ENCODE peak calls at places on chromosomes 11 and 22, in ten cellular contexts. One of them, this sample, is unnamed.

GRCh38 chr11:72245232-72245816 is 1.3 kb upstream of the PHOX2A start:
- DNase-seq in nephron progenitor cell: no peak
- DNase-seq in IMR-90: no peak
- DNase-seq in brain microvascular endothelial cell: no peak
- DNase-seq in neural progenitor cell: no peak
- DNase-seq in body of pancreas: no peak
- DNase-seq in lower lobe of right lung: no peak
- DNase-seq in fibroblast of mammary gland: no peak
- DNase-seq in uterus: no peak
- DNase-seq in astrocyte of the spinal cord: no peak
- DNase-seq in this sample: no peak

GRCh38 chr11:30760341-30760740 is 174.2 kb upstream of the MPPED2 start:
- DNase-seq in nephron progenitor cell: no peak
- DNase-seq in IMR-90: peak; percentile 5
- DNase-seq in brain microvascular endothelial cell: no peak
- DNase-seq in neural progenitor cell: no peak
- DNase-seq in body of pancreas: no peak
- DNase-seq in lower lobe of right lung: no peak
- DNase-seq in fibroblast of mammary gland: no peak
- DNase-seq in uterus: no peak
- DNase-seq in astrocyte of the spinal cord: no peak
- DNase-seq in this sample: no peak

GRCh38 chr11:67583319-67584204 is at the start of gene GSTP1:
- DNase-seq in nephron progenitor cell: peak; percentile 93
- DNase-seq in IMR-90: peak; percentile 88
- DNase-seq in brain microvascular endothelial cell: peak; percentile 75
- DNase-seq in neural progenitor cell: peak; percentile 96
- DNase-seq in body of pancreas: peak; percentile 87
- DNase-seq in lower lobe of right lung: peak; percentile 95
- DNase-seq in fibroblast of mammary gland: peak; percentile 83
- DNase-seq in uterus: peak; percentile 94
- DNase-seq in astrocyte of the spinal cord: peak; percentile 91
- DNase-seq in this sample: peak; percentile 94

GRCh38 chr11:5197538-5197937 is 2.9 kb downstream of the OR51V1 start:
- DNase-seq in nephron progenitor cell: no peak
- DNase-seq in IMR-90: peak; percentile 75
- DNase-seq in brain microvascular endothelial cell: peak; percentile 12
- DNase-seq in neural progenitor cell: no peak
- DNase-seq in body of pancreas: no peak
- DNase-seq in lower lobe of right lung: no peak
- DNase-seq in fibroblast of mammary gland: peak; percentile 27
- DNase-seq in uterus: no peak
- DNase-seq in astrocyte of the spinal cord: no peak
- DNase-seq in this sample: no peak

GRCh38 chr22:40426671-40427070 is 56.3 kb downstream of the SGSM3 start:
- DNase-seq in nephron progenitor cell: no peak
- DNase-seq in IMR-90: peak; percentile 88
- DNase-seq in brain microvascular endothelial cell: no peak
- DNase-seq in neural progenitor cell: no peak
- DNase-seq in body of pancreas: no peak
- DNase-seq in lower lobe of right lung: no peak
- DNase-seq in fibroblast of mammary gland: peak; percentile 63
- DNase-seq in uterus: no peak
- DNase-seq in astrocyte of the spinal cord: peak; percentile 61
- DNase-seq in this sample: no peak

GRCh38 chr11:63592975-63593395 is 21.2 kb downstream of the PLAAT3 start:
- DNase-seq in nephron progenitor cell: peak; percentile 23
- DNase-seq in IMR-90: peak; percentile 44
- DNase-seq in brain microvascular endothelial cell: peak; percentile 47
- DNase-seq in neural progenitor cell: peak; percentile 24
- DNase-seq in body of pancreas: peak; percentile 26
- DNase-seq in lower lobe of right lung: no peak
- DNase-seq in fibroblast of mammary gland: peak; percentile 41
- DNase-seq in uterus: no peak
- DNase-seq in astrocyte of the spinal cord: peak; percentile 30
- DNase-seq in this sample: no peak

GRCh38 chr11:23013509-23013908 is 153.2 kb upstream of the CCDC179 start:
- DNase-seq in nephron progenitor cell: no peak
- DNase-seq in IMR-90: peak; percentile 3
- DNase-seq in brain microvascular endothelial cell: no peak
- DNase-seq in neural progenitor cell: no peak
- DNase-seq in body of pancreas: no peak
- DNase-seq in lower lobe of right lung: no peak
- DNase-seq in fibroblast of mammary gland: no peak
- DNase-seq in uterus: no peak
- DNase-seq in astrocyte of the spinal cord: no peak
- DNase-seq in this sample: no peak

GRCh38 chr22:46247443-46247975 is 2.6 kb downstream of the CDPF1 start:
- DNase-seq in nephron progenitor cell: no peak
- DNase-seq in IMR-90: no peak
- DNase-seq in brain microvascular endothelial cell: no peak
- DNase-seq in neural progenitor cell: no peak
- DNase-seq in body of pancreas: no peak
- DNase-seq in lower lobe of right lung: no peak
- DNase-seq in fibroblast of mammary gland: no peak
- DNase-seq in uterus: no peak
- DNase-seq in astrocyte of the spinal cord: no peak
- DNase-seq in this sample: no peak

GRCh38 chr11:63769044-63769718 is 606 bp upstream of the ZFTA start:
- DNase-seq in nephron progenitor cell: peak; percentile 60
- DNase-seq in IMR-90: no peak
- DNase-seq in brain microvascular endothelial cell: no peak
- DNase-seq in neural progenitor cell: peak; percentile 61
- DNase-seq in body of pancreas: peak; percentile 34
- DNase-seq in lower lobe of right lung: peak; percentile 52
- DNase-seq in fibroblast of mammary gland: peak; percentile 27
- DNase-seq in uterus: peak; percentile 61
- DNase-seq in astrocyte of the spinal cord: peak; percentile 36
- DNase-seq in this sample: peak; percentile 51

GRCh38 chr11:111982532-111983186 is 42.5 kb upstream of the DLAT start:
- DNase-seq in nephron progenitor cell: no peak
- DNase-seq in IMR-90: no peak
- DNase-seq in brain microvascular endothelial cell: no peak
- DNase-seq in neural progenitor cell: peak; percentile 44
- DNase-seq in body of pancreas: no peak
- DNase-seq in lower lobe of right lung: no peak
- DNase-seq in fibroblast of mammary gland: no peak
- DNase-seq in uterus: no peak
- DNase-seq in astrocyte of the spinal cord: no peak
- DNase-seq in this sample: no peak

GRCh38 chr11:67452141-67452952 is at the start of gene GPR152:
- DNase-seq in nephron progenitor cell: no peak
- DNase-seq in IMR-90: no peak
- DNase-seq in brain microvascular endothelial cell: no peak
- DNase-seq in neural progenitor cell: no peak
- DNase-seq in body of pancreas: peak; percentile 63
- DNase-seq in lower lobe of right lung: no peak
- DNase-seq in fibroblast of mammary gland: no peak
- DNase-seq in uterus: no peak
- DNase-seq in astrocyte of the spinal cord: no peak
- DNase-seq in this sample: no peak

GRCh38 chr11:126225266-126225665 is 13.7 kb downstream of the FAM118B start:
- DNase-seq in nephron progenitor cell: no peak
- DNase-seq in IMR-90: no peak
- DNase-seq in brain microvascular endothelial cell: no peak
- DNase-seq in neural progenitor cell: no peak
- DNase-seq in body of pancreas: no peak
- DNase-seq in lower lobe of right lung: no peak
- DNase-seq in fibroblast of mammary gland: no peak
- DNase-seq in uterus: no peak
- DNase-seq in astrocyte of the spinal cord: no peak
- DNase-seq in this sample: no peak

GRCh38 chr11:16912607-16913006 is 101.6 kb downstream of the PLEKHA7 start:
- DNase-seq in nephron progenitor cell: no peak
- DNase-seq in IMR-90: no peak
- DNase-seq in brain microvascular endothelial cell: no peak
- DNase-seq in neural progenitor cell: no peak
- DNase-seq in body of pancreas: peak; percentile 63
- DNase-seq in lower lobe of right lung: no peak
- DNase-seq in fibroblast of mammary gland: no peak
- DNase-seq in uterus: no peak
- DNase-seq in astrocyte of the spinal cord: no peak
- DNase-seq in this sample: no peak

GRCh38 chr22:45319319-45319675 is 9.6 kb downstream of the FAM118A start:
- DNase-seq in nephron progenitor cell: no peak
- DNase-seq in IMR-90: peak; percentile 77
- DNase-seq in brain microvascular endothelial cell: peak; percentile 41
- DNase-seq in neural progenitor cell: peak; percentile 74
- DNase-seq in body of pancreas: no peak
- DNase-seq in lower lobe of right lung: no peak
- DNase-seq in fibroblast of mammary gland: peak; percentile 62
- DNase-seq in uterus: no peak
- DNase-seq in astrocyte of the spinal cord: peak; percentile 61
- DNase-seq in this sample: peak; percentile 45

GRCh38 chr11:114316980-114317675 is 20.9 kb downstream of the NNMT start:
- DNase-seq in nephron progenitor cell: no peak
- DNase-seq in IMR-90: no peak
- DNase-seq in brain microvascular endothelial cell: peak; percentile 55
- DNase-seq in neural progenitor cell: no peak
- DNase-seq in body of pancreas: no peak
- DNase-seq in lower lobe of right lung: no peak
- DNase-seq in fibroblast of mammary gland: peak; percentile 93
- DNase-seq in uterus: peak; percentile 47
- DNase-seq in astrocyte of the spinal cord: peak; percentile 68
- DNase-seq in this sample: no peak

GRCh38 chr22:24118689-24119384 is 62.5 kb upstream of the SUSD2 start:
- DNase-seq in nephron progenitor cell: no peak
- DNase-seq in IMR-90: no peak
- DNase-seq in brain microvascular endothelial cell: no peak
- DNase-seq in neural progenitor cell: no peak
- DNase-seq in body of pancreas: no peak
- DNase-seq in lower lobe of right lung: peak; percentile 42
- DNase-seq in fibroblast of mammary gland: no peak
- DNase-seq in uterus: no peak
- DNase-seq in astrocyte of the spinal cord: no peak
- DNase-seq in this sample: peak; percentile 79

GRCh38 chr11:36258730-36259360 is 30.4 kb downstream of the COMMD9 start:
- DNase-seq in nephron progenitor cell: peak; percentile 64
- DNase-seq in IMR-90: peak; percentile 77
- DNase-seq in brain microvascular endothelial cell: peak; percentile 69
- DNase-seq in neural progenitor cell: peak; percentile 84
- DNase-seq in body of pancreas: peak; percentile 43
- DNase-seq in lower lobe of right lung: no peak
- DNase-seq in fibroblast of mammary gland: peak; percentile 80
- DNase-seq in uterus: peak; percentile 47
- DNase-seq in astrocyte of the spinal cord: peak; percentile 68
- DNase-seq in this sample: peak; percentile 32

GRCh38 chr22:22938672-22939536 is 51.3 kb downstream of the IGLL5 start:
- DNase-seq in nephron progenitor cell: no peak
- DNase-seq in IMR-90: no peak
- DNase-seq in brain microvascular endothelial cell: no peak
- DNase-seq in neural progenitor cell: no peak
- DNase-seq in body of pancreas: no peak
- DNase-seq in lower lobe of right lung: peak; percentile 14
- DNase-seq in fibroblast of mammary gland: no peak
- DNase-seq in uterus: no peak
- DNase-seq in astrocyte of the spinal cord: no peak
- DNase-seq in this sample: peak; percentile 0
- TF ChIP-seq CTCF in nephron progenitor cell: no peak
- TF ChIP-seq CTCF in IMR-90: no peak
- TF ChIP-seq CTCF in brain microvascular endothelial cell: no peak
- TF ChIP-seq CTCF in neural progenitor cell: no peak
- TF ChIP-seq CTCF in body of pancreas: no peak
- TF ChIP-seq CTCF in lower lobe of right lung: no peak
- TF ChIP-seq CTCF in fibroblast of mammary gland: no peak
- TF ChIP-seq CTCF in uterus: no peak
- TF ChIP-seq CTCF in astrocyte of the spinal cord: no peak
- TF ChIP-seq CTCF in this sample: no peak

GRCh38 chr11:116078101-116078561 is 573.9 kb upstream of the CADM1 start:
- DNase-seq in nephron progenitor cell: peak; percentile 31
- DNase-seq in IMR-90: peak; percentile 20
- DNase-seq in brain microvascular endothelial cell: no peak
- DNase-seq in neural progenitor cell: peak; percentile 80
- DNase-seq in body of pancreas: no peak
- DNase-seq in lower lobe of right lung: no peak
- DNase-seq in fibroblast of mammary gland: no peak
- DNase-seq in uterus: no peak
- DNase-seq in astrocyte of the spinal cord: no peak
- DNase-seq in this sample: no peak
- TF ChIP-seq CTCF in nephron progenitor cell: peak; percentile 55
- TF ChIP-seq CTCF in IMR-90: peak; percentile 52
- TF ChIP-seq CTCF in brain microvascular endothelial cell: peak; percentile 49
- TF ChIP-seq CTCF in neural progenitor cell: peak; percentile 77
- TF ChIP-seq CTCF in body of pancreas: no peak
- TF ChIP-seq CTCF in lower lobe of right lung: peak; percentile 23
- TF ChIP-seq CTCF in fibroblast of mammary gland: no peak
- TF ChIP-seq CTCF in uterus: no peak
- TF ChIP-seq CTCF in astrocyte of the spinal cord: peak; percentile 40
- TF ChIP-seq CTCF in this sample: peak; percentile 19

DNA sequence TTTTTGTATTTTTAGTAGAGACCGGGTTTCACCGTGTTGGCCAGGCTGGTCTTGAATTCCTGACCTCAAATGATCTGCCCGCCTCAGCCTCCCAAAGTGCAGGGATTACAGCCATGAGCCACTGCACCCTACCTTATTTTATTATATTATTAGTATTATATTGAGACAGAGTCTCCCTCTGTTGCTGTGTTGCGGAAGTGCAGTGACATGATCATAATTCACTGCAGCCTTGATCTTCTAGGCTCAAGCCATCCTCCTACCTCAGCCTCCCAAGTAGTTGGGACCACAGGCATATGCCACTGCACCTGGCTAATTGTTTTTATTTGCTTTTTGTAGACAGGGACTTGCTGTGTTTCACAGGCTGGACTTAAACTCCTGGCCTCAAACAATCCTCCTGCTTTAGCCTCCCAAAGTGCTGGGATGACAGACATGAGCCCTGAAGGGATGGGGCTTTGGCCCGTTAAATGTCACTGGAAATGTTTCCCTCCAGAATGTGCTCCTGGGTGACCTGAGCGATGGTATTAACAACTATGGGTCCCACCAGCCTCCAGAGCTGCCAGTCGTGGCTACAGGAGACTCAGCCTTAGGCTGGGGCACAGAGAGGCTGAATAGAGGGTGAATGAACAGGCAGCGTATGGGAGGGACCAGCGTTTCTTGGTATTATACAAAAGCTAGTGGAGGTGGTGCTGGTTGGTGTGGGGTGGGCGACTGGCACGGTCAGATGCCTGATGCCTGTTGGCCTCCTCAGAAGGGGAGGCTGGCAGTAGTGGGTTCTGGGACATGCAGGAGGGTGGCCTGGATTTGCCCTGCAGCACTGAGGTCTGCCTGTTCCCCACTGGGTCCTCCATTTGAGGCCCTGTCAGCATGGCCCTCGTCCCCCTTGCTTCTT is 7.3 kb downstream of the TANGO2 start:
- DNase-seq in nephron progenitor cell: no peak
- DNase-seq in IMR-90: no peak
- DNase-seq in brain microvascular endothelial cell: peak; percentile 20
- DNase-seq in neural progenitor cell: no peak
- DNase-seq in body of pancreas: no peak
- DNase-seq in lower lobe of right lung: no peak
- DNase-seq in fibroblast of mammary gland: peak; percentile 28
- DNase-seq in uterus: no peak
- DNase-seq in astrocyte of the spinal cord: no peak
- DNase-seq in this sample: no peak
- TF ChIP-seq CTCF in nephron progenitor cell: no peak
- TF ChIP-seq CTCF in IMR-90: peak; percentile 39
- TF ChIP-seq CTCF in brain microvascular endothelial cell: peak; percentile 63
- TF ChIP-seq CTCF in neural progenitor cell: no peak
- TF ChIP-seq CTCF in body of pancreas: no peak
- TF ChIP-seq CTCF in lower lobe of right lung: peak; percentile 12
- TF ChIP-seq CTCF in fibroblast of mammary gland: peak; percentile 41
- TF ChIP-seq CTCF in uterus: no peak
- TF ChIP-seq CTCF in astrocyte of the spinal cord: peak; percentile 42
- TF ChIP-seq CTCF in this sample: peak; percentile 22

GRCh38 chr11:123054301-123055065 is 7.5 kb downstream of the HSPA8 start:
- DNase-seq in nephron progenitor cell: peak; percentile 40
- DNase-seq in IMR-90: peak; percentile 73
- DNase-seq in brain microvascular endothelial cell: peak; percentile 51
- DNase-seq in neural progenitor cell: peak; percentile 93
- DNase-seq in body of pancreas: no peak
- DNase-seq in lower lobe of right lung: no peak
- DNase-seq in fibroblast of mammary gland: peak; percentile 78
- DNase-seq in uterus: no peak
- DNase-seq in astrocyte of the spinal cord: peak; percentile 74
- DNase-seq in this sample: no peak
- TF ChIP-seq CTCF in nephron progenitor cell: peak; percentile 78
- TF ChIP-seq CTCF in IMR-90: peak; percentile 66
- TF ChIP-seq CTCF in brain microvascular endothelial cell: peak; percentile 65
- TF ChIP-seq CTCF in neural progenitor cell: peak; percentile 78
- TF ChIP-seq CTCF in body of pancreas: peak; percentile 55
- TF ChIP-seq CTCF in lower lobe of right lung: peak; percentile 69
- TF ChIP-seq CTCF in fibroblast of mammary gland: peak; percentile 69
- TF ChIP-seq CTCF in uterus: peak; percentile 74
- TF ChIP-seq CTCF in astrocyte of the spinal cord: peak; percentile 65
- TF ChIP-seq CTCF in this sample: peak; percentile 80